ENCODE peak calls at places on chromosomes 2 and 18, in nine cellular contexts. M is endothelial cell of umbilical vein, I is heart left ventricle, B is adrenal gland, L is HepG2, G is stomach, J is NB4, Q is upper lobe of left lung, P is tibial nerve. F is an unnamed sample.

GRCh38 chr2:235051436-235052260 is 99.8 kb downstream of the SH3BP4 start:
- DNase-seq in J (no peak), L (no peak), P (no peak), B (no peak), I (no peak), Q (no peak), M (no peak), G (peak; percentile 10), F (peak; percentile 37)

GRCh38 chr2:213806125-213806726 is 522.0 kb downstream of the SPAG16 start:
- DNase-seq in L (peak; percentile 9), M (peak; percentile 30), I (no peak), G (no peak), Q (no peak), J (peak; percentile 30), P (no peak), B (no peak), F (no peak)

GRCh38 chr2:6917761-6918421 is 679 bp downstream of the RNF144A start:
- DNase-seq in J (no peak), L (no peak), P (no peak), I (peak; percentile 38), M (no peak), B (no peak), G (no peak), Q (no peak), F (peak; percentile 39)

GRCh38 chr2:38381381-38382143 is 4.5 kb upstream of the ATL2 start:
- DNase-seq in B (no peak), M (no peak), L (no peak), G (no peak), I (no peak), P (no peak), J (no peak), Q (no peak), F (no peak)

GRCh38 chr2:179020156-179020750 is 29.7 kb downstream of the CCDC141 start:
- DNase-seq in B (peak; percentile 29), G (peak; percentile 29), M (peak; percentile 28), P (no peak), I (peak; percentile 37), L (peak; percentile 44), J (peak; percentile 38), Q (peak; percentile 40), F (peak; percentile 70)

GRCh38 chr2:209425082-209426071 is 1.5 kb downstream of the MAP2 start:
- DNase-seq in B (peak; percentile 31), Q (no peak), P (no peak), G (no peak), I (peak; percentile 24), J (peak; percentile 41), M (peak; percentile 67), L (peak; percentile 32), F (no peak)

GRCh38 chr2:170965446-170966225 is 36.6 kb downstream of the GORASP2 start:
- DNase-seq in M (no peak), J (no peak), B (no peak), I (no peak), L (no peak), P (no peak), G (no peak), Q (no peak), F (no peak)

GRCh38 chr2:199463000-199463692 is 5.4 kb upstream of the SATB2 start:
- DNase-seq in J (peak; percentile 85), B (peak; percentile 71), Q (peak; percentile 64), I (peak; percentile 60), P (peak; percentile 67), L (no peak), G (peak; percentile 71), M (peak; percentile 30), F (peak; percentile 79)

GRCh38 chr18:61096231-61096630 is 237.0 kb upstream of the CDH20 start:
- DNase-seq in P (no peak), L (no peak), G (no peak), B (no peak), M (no peak), Q (no peak), I (no peak), J (no peak), F (no peak)

GRCh38 chr2:105775809-105776559 is 31.3 kb downstream of the NCK2 start:
- DNase-seq in P (no peak), J (peak; percentile 73), M (no peak), B (no peak), I (no peak), Q (no peak), G (no peak), L (no peak), F (no peak)

GRCh38 chr2:133092571-133092970 is 422.6 kb upstream of the LYPD1 start:
- DNase-seq in Q (no peak), I (no peak), P (no peak), J (no peak), G (no peak), M (no peak), B (no peak), L (no peak), F (no peak)

GRCh38 chr2:195330513-195330956 is 326.5 kb upstream of the SLC39A10 start:
- DNase-seq in G (no peak), L (no peak), J (peak; percentile 69), P (no peak), M (no peak), I (no peak), B (no peak), Q (no peak), F (no peak)

GRCh38 chr2:85216051-85216431 is 82.8 kb downstream of the TCF7L1 start:
- DNase-seq in G (no peak), Q (no peak), I (no peak), P (no peak), M (no peak), B (no peak), J (no peak), L (no peak), F (no peak)

GRCh38 chr2:217402622-217403383 is 542.9 kb upstream of the TNP1 start:
- DNase-seq in L (no peak), Q (no peak), G (no peak), P (no peak), I (no peak), B (peak; percentile 64), M (no peak), J (no peak), F (no peak)

DNA sequence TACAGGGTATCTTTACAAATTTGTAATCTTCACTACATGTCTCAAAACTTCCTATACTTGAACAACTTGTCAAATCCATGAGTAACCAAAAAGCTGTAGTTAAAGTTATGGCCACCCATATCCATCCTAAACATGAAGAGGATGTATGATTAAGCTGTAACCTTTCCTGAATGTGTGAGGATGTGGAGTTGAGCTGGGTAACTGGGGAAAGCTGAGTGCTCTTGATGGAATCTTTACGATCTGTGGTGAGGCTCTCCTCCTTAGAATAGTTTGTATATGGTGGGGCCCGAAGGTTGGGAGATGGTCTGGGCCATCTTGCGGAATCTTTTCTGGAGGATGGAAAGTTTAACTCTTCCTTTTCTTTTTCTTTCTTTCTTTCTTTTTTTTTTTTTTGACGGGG is 29.4 kb downstream of the DPP4 start:
- DNase-seq in B (no peak), Q (no peak), L (no peak), I (no peak), M (no peak), G (no peak), J (no peak), P (no peak), F (no peak)
- H3K4me3 ChIP-seq in B (no peak overlapping the region), Q (no peak overlapping the region), L (no peak overlapping the region), I (no peak overlapping the region), M (no peak overlapping the region), G (no peak overlapping the region), J (no peak overlapping the region), P (no peak overlapping the region), F (no peak overlapping the region)

GRCh38 chr2:72744049-72744448 is 81.8 kb downstream of the EXOC6B start:
- DNase-seq in G (no peak), J (no peak), B (no peak), P (no peak), M (peak; percentile 47), Q (no peak), I (no peak), L (no peak), F (no peak)
- TF ChIP-seq POLR2A in G (no peak), J (no peak), B (no peak), P (no peak), M (no peak), Q (no peak), I (no peak), L (no peak), F (no peak)

GRCh38 chr18:68822926-68823325 is 25.0 kb downstream of the CCDC102B start:
- DNase-seq in I (no peak), L (no peak), P (no peak), G (no peak), Q (no peak), M (no peak), B (no peak), J (peak; percentile 4), F (no peak)

DNA sequence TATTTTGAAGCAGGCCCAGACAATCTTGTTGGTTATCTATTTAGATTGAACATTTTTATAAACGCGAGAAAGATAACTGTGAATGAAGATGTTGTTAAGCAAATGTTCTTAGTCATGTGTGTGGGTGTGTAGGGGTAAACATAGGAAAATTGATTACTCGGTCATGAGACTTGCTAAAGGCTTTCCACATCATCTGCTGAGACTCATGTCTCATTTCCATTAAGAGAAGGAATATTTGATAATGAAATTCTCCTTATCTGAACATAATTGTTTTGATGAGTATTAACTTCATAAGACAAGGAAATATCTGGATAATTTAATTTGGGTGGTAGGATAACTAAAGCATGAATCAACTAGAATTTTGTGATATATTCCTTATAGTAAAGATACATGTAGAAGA is 19.7 kb downstream of the CCDC102B start:
- DNase-seq in I (no peak), M (no peak), J (no peak), L (no peak), G (no peak), Q (no peak), P (no peak), B (no peak), F (no peak)
- H3K4me3 ChIP-seq in I (no peak overlapping the region), M (no peak overlapping the region), J (no peak overlapping the region), L (no peak overlapping the region), G (no peak overlapping the region), Q (no peak overlapping the region), P (no peak overlapping the region), B (no peak overlapping the region), F (no peak overlapping the region)

GRCh38 chr2:196449083-196449482 is 190.4 kb upstream of the CCDC150 start:
- DNase-seq in Q (no peak), G (no peak), B (no peak), L (no peak), I (no peak), P (no peak), M (no peak), J (no peak), F (no peak)

GRCh38 chr2:196444442-196444841 is 195.1 kb upstream of the CCDC150 start:
- DNase-seq in L (no peak), B (no peak), J (no peak), G (no peak), P (no peak), M (no peak), I (no peak), Q (no peak), F (no peak)

GRCh38 chr2:196452758-196453157 is 186.8 kb upstream of the CCDC150 start:
- DNase-seq in J (no peak), M (no peak), B (no peak), Q (no peak), G (no peak), P (no peak), L (no peak), I (no peak), F (no peak)

GRCh38 chr2:196445991-196446390 is 193.5 kb upstream of the CCDC150 start:
- DNase-seq in J (no peak), G (no peak), M (no peak), L (no peak), P (no peak), Q (no peak), I (no peak), B (no peak), F (no peak)

DNA sequence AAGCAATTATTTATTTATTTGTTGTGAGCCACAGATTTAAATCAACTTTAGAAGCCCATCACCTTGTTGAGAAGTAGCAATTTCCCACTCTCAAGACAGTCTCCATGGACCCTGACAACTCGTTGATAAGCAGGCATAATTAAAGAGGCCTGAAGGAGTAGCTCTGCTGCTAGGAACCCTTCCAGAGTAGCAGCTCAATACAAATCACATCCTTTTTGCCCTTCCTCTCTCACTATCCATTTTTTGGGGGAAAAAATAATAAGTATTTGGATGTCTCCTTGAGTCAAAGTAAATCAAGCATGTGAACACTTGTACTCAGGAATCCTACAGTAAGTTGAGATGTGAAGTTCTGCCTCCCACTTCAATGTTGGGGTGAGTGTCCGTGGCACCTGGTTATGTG is 190.8 kb upstream of the CCDC150 start:
- DNase-seq in I (no peak), L (no peak), G (no peak), J (no peak), Q (no peak), M (no peak), B (no peak), P (no peak), F (no peak)
- TF ChIP-seq POLR2A in I (no peak), L (no peak), G (no peak), J (no peak), Q (no peak), M (no peak), B (no peak), P (no peak), F (no peak)

F was measured in right lobe of liver.